ENCODE peak calls at places on chromosomes 3 and 15, in five cellular contexts. I is H7, Q is PC-3, A is mammary epithelial cell, G is A549. T is an unnamed sample.

GRCh38 chr3:50194128-50194902 is 2.9 kb downstream of the GNAT1 start:
- DNase-seq in I (peak; percentile 97), Q (peak; percentile 76), A (peak; percentile 60), G (peak; percentile 70), T (no peak)

GRCh38 chr3:96977671-96978070 is 163.3 kb downstream of the EPHA6 start:
- DNase-seq in I (no peak), Q (no peak), A (no peak), G (no peak), T (no peak)

GRCh38 chr3:15330031-15330596 is 2.3 kb downstream of the SH3BP5 start:
- DNase-seq in I (no peak), Q (no peak), A (peak; percentile 28), G (no peak), T (peak; percentile 63)

GRCh38 chr3:155385896-155386295 is 92.4 kb upstream of the STRIT1 start:
- DNase-seq in I (no peak), Q (no peak), A (no peak), G (no peak), T (no peak)

GRCh38 chr3:57794951-57795350 is 38.8 kb downstream of the SLMAP start:
- DNase-seq in I (no peak), Q (no peak), A (no peak), G (no peak), T (no peak)

GRCh38 chr15:38401716-38402115 is 52.2 kb upstream of the FAM98B start:
- DNase-seq in I (no peak), Q (no peak), A (no peak), G (no peak), T (no peak)

GRCh38 chr3:186520957-186521842 is 23.0 kb downstream of the CRYGS start:
- DNase-seq in I (no peak), Q (no peak), A (no peak), G (no peak), T (no peak)

GRCh38 chr3:127050733-127051132 is 67.8 kb downstream of the PLXNA1 start:
- DNase-seq in I (no peak), Q (no peak), A (no peak), G (no peak), T (no peak)

GRCh38 chr3:148077318-148077923 is 620.3 kb upstream of the AGTR1 start:
- DNase-seq in I (no peak), Q (peak; percentile 67), A (peak; percentile 21), G (peak; percentile 9), T (no peak)

GRCh38 chr15:62112051-62112450 is 45.3 kb downstream of the C2CD4A start:
- DNase-seq in I (no peak), Q (peak; percentile 23), A (peak; percentile 21), G (no peak), T (no peak)

GRCh38 chr3:183975981-183976662 is 41.6 kb downstream of the ABCC5 start:
- DNase-seq in I (no peak), Q (peak; percentile 28), A (no peak), G (peak; percentile 7), T (no peak)

GRCh38 chr3:95389725-95390313 is 1327.0 kb downstream of the NSUN3 start:
- DNase-seq in I (no peak), Q (no peak), A (no peak), G (no peak), T (no peak)

GRCh38 chr3:126344380-126345041 is 12.7 kb downstream of the KLF15 start:
- DNase-seq in I (no peak), Q (no peak), A (no peak), G (no peak), T (no peak)

GRCh38 chr15:62952969-62953368 is 89.6 kb upstream of the TPM1 start:
- DNase-seq in I (peak; percentile 82), Q (no peak), A (no peak), G (no peak), T (no peak)

GRCh38 chr3:184712579-184713355 is 903 bp upstream of the MAGEF1 start:
- DNase-seq in I (no peak), Q (peak; percentile 46), A (no peak), G (no peak), T (no peak)

GRCh38 chr3:127064391-127065137 is 81.6 kb downstream of the PLXNA1 start:
- DNase-seq in I (no peak), Q (peak; percentile 44), A (peak; percentile 67), G (no peak), T (peak; percentile 9)

GRCh38 chr15:40325700-40326099 is 2.2 kb downstream of the INAFM2 start:
- DNase-seq in I (no peak), Q (no peak), A (no peak), G (no peak), T (no peak)

GRCh38 chr15:40323239-40323952 is at the start of gene INAFM2:
- DNase-seq in I (peak; percentile 99), Q (peak; percentile 93), A (peak; percentile 90), G (peak; percentile 77), T (no peak)

GRCh38 chr15:40327338-40327917 is 3.9 kb downstream of the INAFM2 start:
- DNase-seq in I (peak; percentile 71), Q (no peak), A (no peak), G (no peak), T (no peak)

GRCh38 chr15:40323953-40324937 is 753 bp downstream of the INAFM2 start:
- DNase-seq in I (peak; percentile 86), Q (no peak), A (no peak), G (no peak), T (no peak)

GRCh38 chr15:40325188-40325587 is 1.7 kb downstream of the INAFM2 start:
- DNase-seq in I (no peak), Q (no peak), A (no peak), G (no peak), T (no peak)
- H3K4me3 ChIP-seq in I (no peak overlapping the region), Q (peak overlapping the region; percentile 84), A (peak overlapping the region; percentile 61), G (no peak overlapping the region), T (peak overlapping the region; percentile 73)

GRCh38 chr3:81816473-81817260 is 55.2 kb upstream of the GBE1 start:
- DNase-seq in I (no peak), Q (no peak), A (no peak), G (no peak), T (no peak)
- H3K4me3 ChIP-seq in I (no peak overlapping the region), Q (no peak overlapping the region), A (no peak overlapping the region), G (no peak overlapping the region), T (no peak overlapping the region)

GRCh38 chr3:192296845-192297244 is 430.5 kb downstream of the FGF12 start:
- DNase-seq in I (no peak), Q (no peak), A (no peak), G (no peak), T (no peak)
- H3K4me3 ChIP-seq in I (no peak overlapping the region), Q (no peak overlapping the region), A (no peak overlapping the region), G (no peak overlapping the region), T (no peak overlapping the region)

GRCh38 chr3:834679-835078 is 258.1 kb upstream of the CNTN6 start:
- DNase-seq in I (no peak), Q (no peak), A (peak; percentile 9), G (no peak), T (no peak)

GRCh38 chr3:839981-840380 is 252.8 kb upstream of the CNTN6 start:
- DNase-seq in I (no peak), Q (no peak), A (no peak), G (no peak), T (no peak)

GRCh38 chr3:835096-835495 is 257.7 kb upstream of the CNTN6 start:
- DNase-seq in I (no peak), Q (peak; percentile 1), A (peak; percentile 40), G (no peak), T (no peak)
- H3K4me3 ChIP-seq in I (no peak overlapping the region), Q (no peak overlapping the region), A (no peak overlapping the region), G (no peak overlapping the region), T (no peak overlapping the region)

DNA sequence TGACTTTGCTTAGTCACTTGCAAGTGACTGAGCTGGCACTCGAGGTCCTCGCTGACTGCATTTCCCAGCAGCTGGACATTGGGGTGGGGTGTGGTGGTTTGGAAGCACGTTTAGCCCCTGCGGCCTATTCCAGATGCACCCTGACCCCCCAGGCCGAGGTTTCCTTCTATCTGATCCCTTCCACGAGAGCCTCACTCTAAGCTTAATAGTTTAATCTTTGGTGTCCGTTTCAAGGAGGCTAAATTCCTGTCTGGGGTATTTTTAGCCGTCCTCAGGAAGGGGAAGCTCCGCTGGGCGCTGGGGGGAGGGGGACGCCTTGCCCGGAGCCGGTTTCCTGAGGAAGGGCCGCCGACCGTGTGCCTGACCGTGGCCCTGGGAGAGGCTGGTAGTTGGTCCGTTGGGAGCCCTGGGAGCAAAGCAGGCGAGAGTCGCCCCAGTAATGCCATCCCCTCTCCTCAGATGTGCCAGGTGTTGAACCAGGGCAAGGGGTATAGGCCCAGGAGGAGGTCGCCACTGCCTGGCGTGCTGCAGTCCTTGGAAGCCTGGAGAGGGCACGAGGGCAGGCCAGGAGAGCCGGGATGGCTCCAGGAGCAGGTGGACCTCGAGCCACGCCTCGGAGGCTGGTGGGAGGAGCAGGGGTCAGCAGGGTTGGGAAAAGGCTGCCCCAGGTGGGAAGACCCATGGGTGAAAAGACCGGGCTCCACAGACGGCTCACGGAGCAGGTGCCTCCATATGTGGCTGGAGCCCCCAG is 37.2 kb downstream of the IDH2 start:
- DNase-seq in I (peak; percentile 79), Q (no peak), A (no peak), G (no peak), T (no peak)
- H3K4me3 ChIP-seq in I (no peak overlapping the region), Q (no peak overlapping the region), A (no peak overlapping the region), G (no peak overlapping the region), T (no peak overlapping the region)

GRCh38 chr15:47715856-47716445 is 1.4 kb upstream of the SEMA6D start:
- DNase-seq in I (peak; percentile 18), Q (no peak), A (no peak), G (no peak), T (no peak)

GRCh38 chr15:47715402-47715801 is 1.9 kb upstream of the SEMA6D start:
- DNase-seq in I (no peak), Q (no peak), A (no peak), G (no peak), T (no peak)

GRCh38 chr15:47719730-47720129 is 2.4 kb downstream of the SEMA6D start:
- DNase-seq in I (no peak), Q (peak; percentile 6), A (no peak), G (no peak), T (no peak)

GRCh38 chr15:47718474-47719440 is 1.5 kb downstream of the SEMA6D start:
- DNase-seq in I (peak; percentile 47), Q (peak; percentile 4), A (peak; percentile 3), G (no peak), T (no peak)

GRCh38 chr15:47717036-47717611 is at the start of gene SEMA6D:
- DNase-seq in I (peak; percentile 91), Q (peak; percentile 73), A (peak; percentile 57), G (peak; percentile 12), T (peak; percentile 21)
- H3K4me3 ChIP-seq in I (peak within 1 kb of the TSS; percentile 67), Q (peak within 1 kb of the TSS; percentile 82), A (peak within 1 kb of the TSS; percentile 48), G (peak within 1 kb of the TSS; percentile 38), T (peak within 1 kb of the TSS; percentile 70)

GRCh38 chr3:54968546-54969172 is 40.8 kb upstream of the LRTM1 start:
- DNase-seq in I (no peak), Q (no peak), A (no peak), G (no peak), T (no peak)
- H3K4me3 ChIP-seq in I (no peak overlapping the region), Q (no peak overlapping the region), A (no peak overlapping the region), G (no peak overlapping the region), T (no peak overlapping the region)

GRCh38 chr3:11638669-11639402 is 4.9 kb downstream of the VGLL4 start:
- DNase-seq in I (no peak), Q (no peak), A (peak; percentile 45), G (no peak), T (no peak)
- H3K4me3 ChIP-seq in I (no peak overlapping the region), Q (no peak overlapping the region), A (peak overlapping the region; percentile 21), G (no peak overlapping the region), T (peak overlapping the region; percentile 93)

GRCh38 chr3:141444586-141445285 is 42.1 kb upstream of the RASA2 start:
- DNase-seq in I (no peak), Q (no peak), A (no peak), G (no peak), T (no peak)
- H3K4me3 ChIP-seq in I (no peak overlapping the region), Q (no peak overlapping the region), A (no peak overlapping the region), G (no peak overlapping the region), T (no peak overlapping the region)